ENCODE peak calls at places on chromosome 1, in five cellular contexts. Q, E, H, W and S are unnamed samples.

GRCh38 chr1:42557230-42557851 is 94.3 kb downstream of the CCDC30 start:
- DNase-seq in Q (no peak), E (no peak), H (no peak), W (no peak), S (no peak)

GRCh38 chr1:204361341-204361771 is 1.6 kb upstream of the PLEKHA6 start:
- DNase-seq in Q (no peak), E (no peak), H (no peak), W (no peak), S (no peak)

GRCh38 chr1:204094262-204095247 is 21.6 kb downstream of the SOX13 start:
- DNase-seq in Q (no peak), E (no peak), H (no peak), W (no peak), S (no peak)

GRCh38 chr1:181117648-181118449 is 29.3 kb downstream of the IER5 start:
- DNase-seq in Q (no peak), E (peak), H (peak), W (no peak), S (peak)

GRCh38 chr1:201191723-201192477 is 1.3 kb downstream of the IGFN1 start:
- DNase-seq in Q (no peak), E (no peak), H (peak), W (no peak), S (peak)

GRCh38 chr1:206753141-206753540 is 17.4 kb upstream of the IL19 start:
- DNase-seq in Q (no peak), E (no peak), H (peak), W (no peak), S (peak)

GRCh38 chr1:2459757-2460156 is 16.3 kb upstream of the PLCH2 start:
- DNase-seq in Q (peak), E (peak), H (peak), W (no peak), S (peak)

GRCh38 chr1:23193391-23194118 is 23.7 kb downstream of the HTR1D start:
- DNase-seq in Q (no peak), E (no peak), H (no peak), W (no peak), S (no peak)

GRCh38 chr1:224542783-224543440 is 73.2 kb upstream of the CNIH3 start:
- DNase-seq in Q (no peak), E (no peak), H (peak), W (no peak), S (peak)

GRCh38 chr1:72435025-72435424 is 152.7 kb upstream of the NEGR1 start:
- DNase-seq in Q (no peak), E (no peak), H (peak), W (no peak), S (peak)

GRCh38 chr1:226211181-226211580 is 12.3 kb upstream of the MIXL1 start:
- DNase-seq in Q (no peak), E (no peak), H (no peak), W (no peak), S (no peak)

GRCh38 chr1:202288177-202288576 is 53.6 kb downstream of the UBE2T start:
- DNase-seq in Q (no peak), E (no peak), H (no peak), W (no peak), S (no peak)

GRCh38 chr1:76330993-76331603 is 256.6 kb downstream of the ST6GALNAC3 start:
- DNase-seq in Q (no peak), E (peak), H (peak), W (peak), S (peak)

GRCh38 chr1:180530501-180530900 is 28.1 kb upstream of the ACBD6 start:
- DNase-seq in Q (no peak), E (no peak), H (peak), W (no peak), S (peak)

GRCh38 chr1:182615468-182616129 is 11.4 kb upstream of the RGS16 start:
- DNase-seq in Q (no peak), E (peak), H (peak), W (no peak), S (peak)

GRCh38 chr1:37472281-37472680 is 2.1 kb upstream of the ZC3H12A start:
- DNase-seq in Q (no peak), E (no peak), H (no peak), W (no peak), S (no peak)

GRCh38 chr1:83918688-83919285 is 80.1 kb downstream of the TTLL7 start:
- DNase-seq in Q (no peak), E (no peak), H (no peak), W (no peak), S (no peak)

GRCh38 chr1:117605164-117605810 is 561 bp upstream of the TENT5C start:
- DNase-seq in Q (no peak), E (peak), H (peak), W (no peak), S (peak)

GRCh38 chr1:10685851-10686403 is 110.5 kb downstream of the CASZ1 start:
- DNase-seq in Q (no peak), E (peak), H (no peak), W (no peak), S (peak)

GRCh38 chr1:245804696-245805095 is 649.9 kb downstream of the KIF26B start:
- DNase-seq in Q (no peak), E (no peak), H (no peak), W (no peak), S (no peak)

GRCh38 chr1:40820911-40821693 is 37.5 kb downstream of the KCNQ4 start:
- DNase-seq in Q (no peak), E (no peak), H (no peak), W (no peak), S (no peak)

GRCh38 chr1:232529747-232530146 is 100.2 kb downstream of the SIPA1L2 start:
- DNase-seq in Q (no peak), E (no peak), H (no peak), W (no peak), S (no peak)

GRCh38 chr1:226060976-226061792 is 1.3 kb upstream of the H3-3A start:
- DNase-seq in Q (no peak), E (peak), H (no peak), W (no peak), S (peak)

GRCh38 chr1:36708587-36708986 is 225.9 kb upstream of the CSF3R start:
- DNase-seq in Q (no peak), E (no peak), H (no peak), W (no peak), S (no peak)

GRCh38 chr1:93042134-93042821 is 36.8 kb upstream of the MTF2 start:
- DNase-seq in Q (no peak), E (no peak), H (no peak), W (peak), S (no peak)

GRCh38 chr1:201171063-201172036 is 17.1 kb upstream of the TMEM9 start:
- DNase-seq in Q (peak), E (peak), H (peak), W (peak), S (peak)

GRCh38 chr1:55321947-55322346 is 106.8 kb upstream of the USP24 start:
- DNase-seq in Q (no peak), E (no peak), H (peak), W (no peak), S (peak)

GRCh38 chr1:219041819-219042218 is 131.9 kb upstream of the LYPLAL1 start:
- DNase-seq in Q (no peak), E (no peak), H (peak), W (no peak), S (peak)

GRCh38 chr1:71668059-71668458 is 587.2 kb upstream of the ZRANB2 start:
- DNase-seq in Q (no peak), E (no peak), H (no peak), W (no peak), S (no peak)

GRCh38 chr1:66503841-66504470 is 30.0 kb upstream of the SGIP1 start:
- DNase-seq in Q (no peak), E (peak), H (peak), W (peak), S (peak)

GRCh38 chr1:152739841-152740240 is 18.0 kb upstream of the KPRP start:
- DNase-seq in Q (no peak), E (no peak), H (no peak), W (no peak), S (no peak)

GRCh38 chr1:7224081-7224534 is 438.9 kb downstream of the CAMTA1 start:
- DNase-seq in Q (no peak), E (no peak), H (no peak), W (no peak), S (no peak)

GRCh38 chr1:7222616-7223015 is 437.4 kb downstream of the CAMTA1 start:
- DNase-seq in Q (no peak), E (no peak), H (no peak), W (no peak), S (no peak)

GRCh38 chr1:7225711-7226505 is 440.7 kb downstream of the CAMTA1 start:
- DNase-seq in Q (no peak), E (no peak), H (no peak), W (no peak), S (no peak)

GRCh38 chr1:7223334-7224080 is 438.3 kb downstream of the CAMTA1 start:
- DNase-seq in Q (no peak), E (no peak), H (peak), W (no peak), S (peak)

DNA sequence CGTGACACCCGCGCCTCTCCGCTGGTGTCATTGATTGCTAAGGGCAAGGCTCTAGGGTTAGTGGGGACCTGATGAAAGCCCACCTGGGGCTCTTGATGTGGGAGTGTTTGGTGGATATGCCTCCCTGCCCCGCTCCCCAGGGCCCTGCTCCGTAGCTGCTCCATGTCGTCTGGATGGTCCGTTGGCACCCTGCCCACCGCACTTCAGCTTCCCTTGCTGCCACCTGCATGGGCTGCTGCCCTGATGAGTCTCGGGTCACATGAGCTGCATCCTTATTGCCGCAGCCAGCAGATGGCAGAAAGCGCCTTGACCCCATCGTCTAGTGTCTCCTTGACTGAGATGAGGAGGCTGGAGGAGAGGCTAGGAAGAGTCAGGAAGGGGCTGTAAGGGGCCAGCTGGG is 439.4 kb downstream of the CAMTA1 start:
- DNase-seq in Q (no peak), E (no peak), H (no peak), W (no peak), S (peak)
- TF ChIP-seq CTCF in Q (peak), E (peak), H (no peak), W (no peak), S (peak)

GRCh38 chr1:210325026-210325670 is 3.6 kb upstream of the HHAT start:
- DNase-seq in Q (no peak), E (no peak), H (no peak), W (no peak), S (no peak)

GRCh38 chr1:210332233-210332632 is 3.5 kb downstream of the HHAT start:
- DNase-seq in Q (no peak), E (no peak), H (no peak), W (no peak), S (no peak)

GRCh38 chr1:210328032-210328745 is 513 bp upstream of the HHAT start:
- DNase-seq in Q (no peak), E (peak), H (no peak), W (no peak), S (no peak)

GRCh38 chr1:210330279-210330866 is 1.7 kb downstream of the HHAT start:
- DNase-seq in Q (no peak), E (peak), H (peak), W (no peak), S (peak)

GRCh38 chr1:210328746-210329488 is at the start of gene HHAT:
- DNase-seq in Q (peak), E (peak), H (peak), W (peak), S (peak)
- TF ChIP-seq CTCF in Q (peak), E (no peak), H (no peak), W (no peak), S (no peak)

DNA sequence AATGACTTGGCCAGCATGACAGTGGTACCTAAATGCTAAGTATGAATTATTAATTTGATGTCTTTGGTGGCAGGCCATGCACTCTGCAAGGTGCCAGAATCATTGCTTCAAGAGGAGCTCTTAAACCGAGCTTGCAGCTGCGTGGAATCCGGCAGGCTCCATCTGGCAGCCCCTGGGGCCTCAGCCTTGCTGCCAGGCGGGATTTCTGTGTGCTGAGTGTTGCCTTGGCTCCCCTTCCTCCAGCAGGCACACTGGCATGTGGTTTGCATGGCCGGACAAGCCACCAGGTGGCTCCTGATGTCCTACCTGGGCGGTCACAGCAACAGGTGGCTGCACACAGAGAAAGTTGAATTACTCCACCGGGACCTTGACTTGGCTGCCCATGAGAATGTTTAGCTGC is 155.4 kb downstream of the URB2 start:
- DNase-seq in Q (peak), E (no peak), H (no peak), W (no peak), S (no peak)
- TF ChIP-seq CTCF in Q (peak), E (no peak), H (no peak), W (no peak), S (no peak)

DNA sequence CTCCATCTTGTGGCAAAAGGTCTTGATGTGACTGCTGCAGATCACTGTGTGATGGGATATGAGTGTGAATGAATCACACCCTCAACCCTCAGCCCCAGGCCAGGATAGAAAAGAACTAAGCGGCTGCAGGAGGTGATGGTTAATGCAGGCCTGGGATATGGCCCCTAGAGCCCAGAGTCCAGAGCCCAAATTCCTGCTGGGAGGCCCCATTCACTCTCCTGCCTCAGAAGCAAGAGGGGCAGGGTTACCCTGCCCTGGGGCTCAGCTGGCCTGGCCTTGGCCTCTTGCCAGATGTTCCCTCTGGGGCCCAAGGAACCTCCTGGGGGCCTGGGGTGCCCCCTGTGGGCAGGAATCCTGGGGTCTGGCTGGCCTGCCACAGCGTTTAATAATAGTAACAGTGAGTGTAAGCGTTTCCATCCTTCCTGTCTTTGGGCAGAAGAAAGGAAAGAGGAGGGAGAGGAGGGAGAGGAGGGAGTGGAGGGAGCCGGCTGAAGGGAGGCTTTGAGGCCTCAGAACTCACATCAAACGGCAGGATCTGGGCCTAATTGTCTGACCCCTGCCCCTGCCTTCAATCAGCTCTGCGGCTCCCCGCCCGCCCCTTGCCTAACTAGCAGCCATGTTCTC is 26.2 kb downstream of the DMAP1 start:
- DNase-seq in Q (no peak), E (peak), H (peak), W (no peak), S (peak)
- TF ChIP-seq CTCF in Q (no peak), E (peak), H (peak), W (no peak), S (peak)